ENCODE peak calls at places on chromosomes 6 and 20, in seven cellular contexts. F is HEK293T; C is fibroblast of pulmonary artery; H is colonic mucosa; I is H1; E is activated CD4-positive, alpha-beta T cell treated with anti-CD3 and anti-CD28 coated beads for 24 hours; N is memory B cell. L is an unnamed sample.

GRCh38 chr6:138999949-139000725 is 12.1 kb upstream of the REPS1 start:
- DNase-seq in E (no peak), C (peak), H (no peak), I (no peak), F (no peak), N (no peak), L (no peak)

GRCh38 chr20:53805895-53806384 is 212.3 kb upstream of the ZNF217 start:
- DNase-seq in E (no peak), H (peak), I (no peak), F (no peak), C (peak), N (no peak), L (peak)

GRCh38 chr6:106163446-106163965 is 77.4 kb downstream of the PRDM1 start:
- DNase-seq in F (peak), H (peak), I (no peak), E (peak), N (peak), C (peak), L (peak)

GRCh38 chr6:117776441-117776840 is 101.2 kb downstream of the NUS1 start:
- DNase-seq in H (no peak), N (no peak), I (no peak), F (peak), C (no peak), E (no peak), L (no peak)

GRCh38 chr6:106477158-106477557 is 116.6 kb downstream of the CRYBG1 start:
- DNase-seq in F (no peak), C (no peak), I (no peak), N (no peak), E (no peak), H (no peak), L (no peak)

GRCh38 chr20:658731-659291 is 5.8 kb upstream of the SRXN1 start:
- DNase-seq in C (no peak), N (no peak), F (no peak), I (no peak), E (no peak), H (no peak), L (no peak)

GRCh38 chr6:12748411-12748810 is 31.8 kb downstream of the PHACTR1 start:
- DNase-seq in E (no peak), H (no peak), F (no peak), C (no peak), I (no peak), N (no peak), L (no peak)

GRCh38 chr20:51541189-51542032 is 1.1 kb downstream of the NFATC2 start:
- DNase-seq in F (peak), N (peak), H (peak), C (peak), I (no peak), E (peak), L (peak)

GRCh38 chr20:39016076-39016475 is 53.9 kb downstream of the DHX35 start:
- DNase-seq in E (no peak), H (no peak), F (no peak), N (no peak), C (no peak), I (no peak), L (no peak)

GRCh38 chr20:38125157-38126056 is 39.7 kb downstream of the TGM2 start:
- DNase-seq in E (no peak), H (peak), N (no peak), F (no peak), C (peak), I (no peak), L (peak)

GRCh38 chr6:126268087-126268486 is 71.8 kb upstream of the CENPW start:
- DNase-seq in I (no peak), H (no peak), E (no peak), N (no peak), F (peak), C (no peak), L (no peak)

GRCh38 chr6:154433477-154434241 is 76.8 kb downstream of the CNKSR3 start:
- DNase-seq in H (no peak), I (no peak), F (no peak), C (no peak), E (no peak), N (no peak), L (no peak)

GRCh38 chr6:46781478-46782378 is 11.5 kb upstream of the MEP1A start:
- DNase-seq in F (peak), E (peak), N (no peak), C (peak), H (peak), I (no peak), L (peak)

GRCh38 chr20:8287328-8287727 is 155.3 kb downstream of the PLCB1 start:
- DNase-seq in F (no peak), H (no peak), I (no peak), C (no peak), E (no peak), N (no peak), L (no peak)

GRCh38 chr6:130937942-130938604 is 110.9 kb downstream of the SMLR1 start:
- DNase-seq in N (no peak), F (no peak), E (no peak), C (peak), H (no peak), I (no peak), L (no peak)

GRCh38 chr6:148559848-148560433 is 186.9 kb upstream of the UST start:
- DNase-seq in N (peak), C (peak), H (peak), I (peak), E (peak), F (peak), L (peak)

GRCh38 chr20:3123542-3123941 is 36.1 kb downstream of the FASTKD5 start:
- DNase-seq in F (no peak), C (no peak), N (no peak), E (no peak), I (no peak), H (no peak), L (no peak)

GRCh38 chr6:139398658-139399057 is 24.2 kb upstream of the CITED2 start:
- DNase-seq in N (no peak), E (no peak), H (no peak), F (no peak), C (no peak), I (no peak), L (no peak)

L was measured in left colon.